ENCODE peak calls at places on chromosomes 13 and 19, in ten cellular contexts. One of them, this sample, is unnamed.

GRCh38 chr13:101230271-101230890 is 185.9 kb downstream of the NALCN start:
- DNase-seq in lung microvascular endothelial cell: no peak
- DNase-seq in activated CD8-positive, alpha-beta memory T cell treated with anti-CD3 and anti-CD28 coated beads for 48 hours: no peak
- DNase-seq in SK-N-SH: no peak
- DNase-seq in effector memory CD8-positive, alpha-beta T cell: no peak
- DNase-seq in iPS DF 6.9: no peak
- DNase-seq in NT2/D1: no peak
- DNase-seq in pons: no peak
- DNase-seq in CD8-positive, alpha-beta memory T cell: no peak
- DNase-seq in activated T-helper 9 cell treated with anti-CD3 and anti-CD28 coated beads, Interleukin-2, amount 50 U/mL, for 16 hours: no peak
- DNase-seq in this sample: no peak

GRCh38 chr19:42076375-42076944 is 494 bp downstream of the ZNF574 start:
- DNase-seq in lung microvascular endothelial cell: no peak
- DNase-seq in activated CD8-positive, alpha-beta memory T cell treated with anti-CD3 and anti-CD28 coated beads for 48 hours: no peak
- DNase-seq in SK-N-SH: no peak
- DNase-seq in effector memory CD8-positive, alpha-beta T cell: no peak
- DNase-seq in iPS DF 6.9: no peak
- DNase-seq in NT2/D1: no peak
- DNase-seq in pons: no peak
- DNase-seq in CD8-positive, alpha-beta memory T cell: peak; percentile 72
- DNase-seq in activated T-helper 9 cell treated with anti-CD3 and anti-CD28 coated beads, Interleukin-2, amount 50 U/mL, for 16 hours: no peak
- DNase-seq in this sample: no peak

GRCh38 chr13:36818483-36819063 is 449 bp upstream of the RFXAP start:
- DNase-seq in lung microvascular endothelial cell: peak; percentile 10
- DNase-seq in activated CD8-positive, alpha-beta memory T cell treated with anti-CD3 and anti-CD28 coated beads for 48 hours: no peak
- DNase-seq in SK-N-SH: no peak
- DNase-seq in effector memory CD8-positive, alpha-beta T cell: no peak
- DNase-seq in iPS DF 6.9: no peak
- DNase-seq in NT2/D1: no peak
- DNase-seq in pons: no peak
- DNase-seq in CD8-positive, alpha-beta memory T cell: no peak
- DNase-seq in activated T-helper 9 cell treated with anti-CD3 and anti-CD28 coated beads, Interleukin-2, amount 50 U/mL, for 16 hours: no peak
- DNase-seq in this sample: no peak

GRCh38 chr19:50921391-50922315 is 10.5 kb upstream of the KLK4 start:
- DNase-seq in lung microvascular endothelial cell: no peak
- DNase-seq in activated CD8-positive, alpha-beta memory T cell treated with anti-CD3 and anti-CD28 coated beads for 48 hours: no peak
- DNase-seq in SK-N-SH: no peak
- DNase-seq in effector memory CD8-positive, alpha-beta T cell: no peak
- DNase-seq in iPS DF 6.9: no peak
- DNase-seq in NT2/D1: no peak
- DNase-seq in pons: no peak
- DNase-seq in CD8-positive, alpha-beta memory T cell: no peak
- DNase-seq in activated T-helper 9 cell treated with anti-CD3 and anti-CD28 coated beads, Interleukin-2, amount 50 U/mL, for 16 hours: no peak
- DNase-seq in this sample: no peak

GRCh38 chr19:916645-917322 is 349 bp upstream of the KISS1R start:
- DNase-seq in lung microvascular endothelial cell: no peak
- DNase-seq in activated CD8-positive, alpha-beta memory T cell treated with anti-CD3 and anti-CD28 coated beads for 48 hours: no peak
- DNase-seq in SK-N-SH: peak; percentile 71
- DNase-seq in effector memory CD8-positive, alpha-beta T cell: no peak
- DNase-seq in iPS DF 6.9: no peak
- DNase-seq in NT2/D1: no peak
- DNase-seq in pons: no peak
- DNase-seq in CD8-positive, alpha-beta memory T cell: no peak
- DNase-seq in activated T-helper 9 cell treated with anti-CD3 and anti-CD28 coated beads, Interleukin-2, amount 50 U/mL, for 16 hours: no peak
- DNase-seq in this sample: no peak

GRCh38 chr19:54456423-54457373 is 6.9 kb downstream of the LENG9 start:
- DNase-seq in lung microvascular endothelial cell: no peak
- DNase-seq in activated CD8-positive, alpha-beta memory T cell treated with anti-CD3 and anti-CD28 coated beads for 48 hours: no peak
- DNase-seq in SK-N-SH: no peak
- DNase-seq in effector memory CD8-positive, alpha-beta T cell: no peak
- DNase-seq in iPS DF 6.9: no peak
- DNase-seq in NT2/D1: no peak
- DNase-seq in pons: no peak
- DNase-seq in CD8-positive, alpha-beta memory T cell: no peak
- DNase-seq in activated T-helper 9 cell treated with anti-CD3 and anti-CD28 coated beads, Interleukin-2, amount 50 U/mL, for 16 hours: no peak
- DNase-seq in this sample: no peak

GRCh38 chr19:38308006-38308766 is 4.1 kb downstream of the C19orf33 start:
- DNase-seq in lung microvascular endothelial cell: no peak
- DNase-seq in activated CD8-positive, alpha-beta memory T cell treated with anti-CD3 and anti-CD28 coated beads for 48 hours: no peak
- DNase-seq in SK-N-SH: no peak
- DNase-seq in effector memory CD8-positive, alpha-beta T cell: no peak
- DNase-seq in iPS DF 6.9: no peak
- DNase-seq in NT2/D1: no peak
- DNase-seq in pons: no peak
- DNase-seq in CD8-positive, alpha-beta memory T cell: no peak
- DNase-seq in activated T-helper 9 cell treated with anti-CD3 and anti-CD28 coated beads, Interleukin-2, amount 50 U/mL, for 16 hours: no peak
- DNase-seq in this sample: no peak

GRCh38 chr13:40275636-40276035 is 390.8 kb downstream of the FOXO1 start:
- DNase-seq in lung microvascular endothelial cell: no peak
- DNase-seq in activated CD8-positive, alpha-beta memory T cell treated with anti-CD3 and anti-CD28 coated beads for 48 hours: no peak
- DNase-seq in SK-N-SH: no peak
- DNase-seq in effector memory CD8-positive, alpha-beta T cell: no peak
- DNase-seq in iPS DF 6.9: no peak
- DNase-seq in NT2/D1: no peak
- DNase-seq in pons: no peak
- DNase-seq in CD8-positive, alpha-beta memory T cell: no peak
- DNase-seq in activated T-helper 9 cell treated with anti-CD3 and anti-CD28 coated beads, Interleukin-2, amount 50 U/mL, for 16 hours: no peak
- DNase-seq in this sample: no peak

GRCh38 chr19:39237200-39238184 is 7.3 kb downstream of the IFNL3 start:
- DNase-seq in lung microvascular endothelial cell: peak; percentile 42
- DNase-seq in activated CD8-positive, alpha-beta memory T cell treated with anti-CD3 and anti-CD28 coated beads for 48 hours: no peak
- DNase-seq in SK-N-SH: no peak
- DNase-seq in effector memory CD8-positive, alpha-beta T cell: peak; percentile 19
- DNase-seq in iPS DF 6.9: no peak
- DNase-seq in NT2/D1: no peak
- DNase-seq in pons: no peak
- DNase-seq in CD8-positive, alpha-beta memory T cell: peak; percentile 63
- DNase-seq in activated T-helper 9 cell treated with anti-CD3 and anti-CD28 coated beads, Interleukin-2, amount 50 U/mL, for 16 hours: no peak
- DNase-seq in this sample: peak; percentile 78

GRCh38 chr19:19558055-19558454 is 20.0 kb downstream of the CILP2 start:
- DNase-seq in lung microvascular endothelial cell: no peak
- DNase-seq in activated CD8-positive, alpha-beta memory T cell treated with anti-CD3 and anti-CD28 coated beads for 48 hours: no peak
- DNase-seq in SK-N-SH: no peak
- DNase-seq in effector memory CD8-positive, alpha-beta T cell: no peak
- DNase-seq in iPS DF 6.9: no peak
- DNase-seq in NT2/D1: no peak
- DNase-seq in pons: no peak
- DNase-seq in CD8-positive, alpha-beta memory T cell: no peak
- DNase-seq in activated T-helper 9 cell treated with anti-CD3 and anti-CD28 coated beads, Interleukin-2, amount 50 U/mL, for 16 hours: no peak
- DNase-seq in this sample: no peak

GRCh38 chr13:23175920-23176319 is 4.9 kb upstream of the SGCG start:
- DNase-seq in lung microvascular endothelial cell: peak; percentile 3
- DNase-seq in activated CD8-positive, alpha-beta memory T cell treated with anti-CD3 and anti-CD28 coated beads for 48 hours: no peak
- DNase-seq in SK-N-SH: no peak
- DNase-seq in effector memory CD8-positive, alpha-beta T cell: no peak
- DNase-seq in iPS DF 6.9: no peak
- DNase-seq in NT2/D1: no peak
- DNase-seq in pons: no peak
- DNase-seq in CD8-positive, alpha-beta memory T cell: no peak
- DNase-seq in activated T-helper 9 cell treated with anti-CD3 and anti-CD28 coated beads, Interleukin-2, amount 50 U/mL, for 16 hours: no peak
- DNase-seq in this sample: no peak

GRCh38 chr13:53783466-53783865 is 754.9 kb downstream of the OLFM4 start:
- DNase-seq in lung microvascular endothelial cell: no peak
- DNase-seq in activated CD8-positive, alpha-beta memory T cell treated with anti-CD3 and anti-CD28 coated beads for 48 hours: no peak
- DNase-seq in SK-N-SH: no peak
- DNase-seq in effector memory CD8-positive, alpha-beta T cell: no peak
- DNase-seq in iPS DF 6.9: no peak
- DNase-seq in NT2/D1: no peak
- DNase-seq in pons: peak; percentile 9
- DNase-seq in CD8-positive, alpha-beta memory T cell: no peak
- DNase-seq in activated T-helper 9 cell treated with anti-CD3 and anti-CD28 coated beads, Interleukin-2, amount 50 U/mL, for 16 hours: no peak
- DNase-seq in this sample: no peak

GRCh38 chr19:9939301-9939913 is 3.1 kb upstream of the OLFM2 start:
- DNase-seq in lung microvascular endothelial cell: no peak
- DNase-seq in activated CD8-positive, alpha-beta memory T cell treated with anti-CD3 and anti-CD28 coated beads for 48 hours: no peak
- DNase-seq in SK-N-SH: no peak
- DNase-seq in effector memory CD8-positive, alpha-beta T cell: no peak
- DNase-seq in iPS DF 6.9: no peak
- DNase-seq in NT2/D1: no peak
- DNase-seq in pons: no peak
- DNase-seq in CD8-positive, alpha-beta memory T cell: no peak
- DNase-seq in activated T-helper 9 cell treated with anti-CD3 and anti-CD28 coated beads, Interleukin-2, amount 50 U/mL, for 16 hours: no peak
- DNase-seq in this sample: no peak

GRCh38 chr19:4369888-4370260 is 26.5 kb downstream of the MPND start:
- DNase-seq in lung microvascular endothelial cell: peak; percentile 85
- DNase-seq in activated CD8-positive, alpha-beta memory T cell treated with anti-CD3 and anti-CD28 coated beads for 48 hours: peak; percentile 54
- DNase-seq in SK-N-SH: no peak
- DNase-seq in effector memory CD8-positive, alpha-beta T cell: peak; percentile 67
- DNase-seq in iPS DF 6.9: no peak
- DNase-seq in NT2/D1: no peak
- DNase-seq in pons: peak; percentile 67
- DNase-seq in CD8-positive, alpha-beta memory T cell: peak; percentile 81
- DNase-seq in activated T-helper 9 cell treated with anti-CD3 and anti-CD28 coated beads, Interleukin-2, amount 50 U/mL, for 16 hours: peak; percentile 68
- DNase-seq in this sample: peak; percentile 82